ENCODE peak calls at places on chromosomes 1 and 21, in seven cellular contexts. N is HAP-1, X is cerebellar cortex, T is H7, Q is amniotic epithelial cell, C is endothelial cell, M is A172. P is an unnamed sample.

GRCh38 chr1:32878183-32878582 is 7.5 kb upstream of the FNDC5 start:
- DNase-seq in Q (peak; percentile 58), M (peak; percentile 5), C (no peak), X (peak; percentile 93), N (no peak), T (peak; percentile 86), P (peak; percentile 73)

GRCh38 chr1:119409731-119410130 is 5.2 kb upstream of the HSD3B2 start:
- DNase-seq in M (no peak), X (no peak), Q (peak; percentile 18), C (no peak), T (no peak), N (no peak), P (peak; percentile 26)

GRCh38 chr1:116516631-116517030 is 54.2 kb downstream of the CD58 start:
- DNase-seq in C (no peak), Q (no peak), X (no peak), M (no peak), T (no peak), N (no peak), P (no peak)

GRCh38 chr1:166133276-166133841 is 33.4 kb downstream of the FAM78B start:
- DNase-seq in X (no peak), N (no peak), C (no peak), T (no peak), M (no peak), Q (no peak), P (peak; percentile 3)

GRCh38 chr1:89546082-89546889 is 21.7 kb downstream of the LRRC8B start:
- DNase-seq in Q (peak; percentile 80), X (peak; percentile 53), M (peak; percentile 10), T (no peak), C (no peak), N (no peak), P (peak; percentile 66)

GRCh38 chr1:23133587-23133986 is 35.1 kb downstream of the LUZP1 start:
- DNase-seq in T (no peak), M (no peak), Q (no peak), C (no peak), X (no peak), N (no peak), P (no peak)

GRCh38 chr1:228104526-228105251 is 1.6 kb upstream of the C1orf35 start:
- DNase-seq in X (no peak), T (peak; percentile 35), Q (no peak), C (no peak), N (no peak), M (no peak), P (no peak)

GRCh38 chr1:37865348-37866119 is 6.1 kb upstream of the MTF1 start:
- DNase-seq in M (peak; percentile 60), X (no peak), N (no peak), Q (peak; percentile 49), C (no peak), T (no peak), P (peak; percentile 13)

GRCh38 chr21:26499475-26499874 is 73.6 kb downstream of the CYYR1 start:
- DNase-seq in N (no peak), M (no peak), C (no peak), X (no peak), Q (no peak), T (no peak), P (no peak)

GRCh38 chr1:3460653-3461237 is 6.3 kb downstream of the ARHGEF16 start:
- DNase-seq in C (no peak), N (no peak), M (peak; percentile 60), T (no peak), X (no peak), Q (no peak), P (peak; percentile 66)

GRCh38 chr1:33161061-33161681 is 20.7 kb downstream of the TRIM62 start:
- DNase-seq in T (peak; percentile 82), N (no peak), Q (peak; percentile 27), M (no peak), X (peak; percentile 52), C (no peak), P (peak; percentile 95)

GRCh38 chr1:115029526-115029925 is at the start of gene TSHB:
- DNase-seq in Q (no peak), C (no peak), N (no peak), X (no peak), M (no peak), T (no peak), P (no peak)

GRCh38 chr1:16013220-16013907 is 4.5 kb downstream of the HSPB7 start:
- DNase-seq in X (no peak), M (peak; percentile 66), N (peak; percentile 72), C (no peak), Q (peak; percentile 74), T (peak; percentile 97), P (peak; percentile 89)

GRCh38 chr1:192700834-192701271 is 64.9 kb downstream of the RGS13 start:
- DNase-seq in N (no peak), X (no peak), T (no peak), C (no peak), M (peak; percentile 54), Q (peak; percentile 98), P (peak; percentile 97)

GRCh38 chr1:181503130-181503810 is 20.0 kb downstream of the CACNA1E start:
- DNase-seq in T (no peak), N (no peak), Q (peak; percentile 1), M (no peak), C (no peak), X (no peak), P (no peak)

GRCh38 chr1:60577036-60577435 is 503.5 kb upstream of the C1orf87 start:
- DNase-seq in C (no peak), Q (no peak), X (no peak), T (no peak), N (no peak), M (no peak), P (no peak)

GRCh38 chr1:212700892-212701819 is 1.5 kb upstream of the BATF3 start:
- DNase-seq in Q (peak; percentile 63), M (peak; percentile 33), N (peak; percentile 70), X (peak; percentile 38), T (peak; percentile 62), C (peak; percentile 47), P (peak; percentile 68)

GRCh38 chr1:101264699-101265098 is 27.9 kb downstream of the S1PR1 start:
- DNase-seq in C (no peak), Q (no peak), M (peak; percentile 21), N (no peak), T (no peak), X (no peak), P (no peak)

GRCh38 chr1:154714638-154715037 is 106.7 kb upstream of the ADAR start:
- DNase-seq in M (peak; percentile 35), Q (peak; percentile 43), C (no peak), N (peak; percentile 35), X (peak; percentile 29), T (no peak), P (peak; percentile 42)

GRCh38 chr1:231776006-231776707 is 149.6 kb downstream of the DISC1 start:
- DNase-seq in N (no peak), Q (no peak), M (peak; percentile 19), T (no peak), X (no peak), C (no peak), P (peak; percentile 64)

GRCh38 chr1:23007106-23007505 is 8.5 kb downstream of the TEX46 start:
- DNase-seq in C (no peak), X (no peak), N (no peak), T (no peak), M (no peak), Q (no peak), P (no peak)

GRCh38 chr1:154148787-154149186 is 6.1 kb downstream of the NUP210L start:
- DNase-seq in M (no peak), N (no peak), T (no peak), Q (no peak), C (no peak), X (no peak), P (peak; percentile 54)

GRCh38 chr1:210230149-210230695 is 2.4 kb upstream of the SERTAD4 start:
- DNase-seq in N (no peak), T (no peak), Q (no peak), M (no peak), C (no peak), X (no peak), P (no peak)

GRCh38 chr1:10193340-10193739 is 17.0 kb upstream of the KIF1B start:
- DNase-seq in M (no peak), Q (no peak), T (no peak), N (no peak), X (no peak), C (no peak), P (no peak)

GRCh38 chr1:83922431-83922830 is 76.5 kb downstream of the TTLL7 start:
- DNase-seq in C (no peak), M (no peak), T (no peak), X (no peak), Q (no peak), N (no peak), P (no peak)

GRCh38 chr1:201019321-201019977 is 4.1 kb downstream of the KIF21B start:
- DNase-seq in N (no peak), X (no peak), Q (peak; percentile 66), M (peak; percentile 79), C (no peak), T (no peak), P (peak; percentile 80)

GRCh38 chr1:16151985-16152384 is 3.9 kb downstream of the EPHA2 start:
- DNase-seq in Q (no peak), X (no peak), M (no peak), C (no peak), T (no peak), N (no peak), P (no peak)

GRCh38 chr1:187641907-187642306 is 813.2 kb downstream of the PLA2G4A start:
- DNase-seq in T (no peak), N (no peak), X (no peak), C (no peak), M (no peak), Q (no peak), P (peak; percentile 8)

GRCh38 chr21:37717534-37717933 is 198.7 kb downstream of the KCNJ6 start:
- DNase-seq in M (no peak), T (no peak), X (no peak), N (no peak), C (no peak), Q (no peak), P (no peak)

GRCh38 chr1:117616967-117617366 is 11.1 kb downstream of the TENT5C start:
- DNase-seq in M (no peak), C (no peak), Q (no peak), N (no peak), X (no peak), T (no peak), P (no peak)

GRCh38 chr1:19762175-19762779 is 37.4 kb downstream of the TMCO4 start:
- DNase-seq in T (peak; percentile 92), M (peak; percentile 25), C (peak; percentile 70), X (no peak), Q (no peak), N (peak; percentile 70), P (peak; percentile 49)

GRCh38 chr1:156676820-156677615 is at the start of gene NES:
- DNase-seq in M (peak; percentile 83), T (peak; percentile 93), X (peak; percentile 71), N (peak; percentile 94), C (peak; percentile 74), Q (no peak), P (peak; percentile 56)

P was measured in choroid plexus epithelial cell.